ENCODE peak calls at places on chromosomes 1 and 21, in seven cellular contexts. L is astrocyte of the hippocampus; H is activated naive CD8-positive, alpha-beta T cell treated with anti-CD3 and anti-CD28 coated beads, Interleukin-2, amount 10 ng/mL, durations not matched to agents 7 days and 5 days; M is stimulated activated CD4-positive, alpha-beta T cell treated with anti-CD3 and anti-CD28 coated beads, Interleukin-2, amount 100 ng/mL, for 24 hours; G is NCI-H460; Z is EL; O is mesendoderm. I is an unnamed sample.

GRCh38 chr1:12406218-12407021 is 176.6 kb downstream of the VPS13D start:
- DNase-seq in M (no peak), Z (no peak), L (peak; percentile 67), O (peak; percentile 63), H (no peak), G (no peak), I (no peak)

GRCh38 chr1:34740161-34740875 is 14.5 kb upstream of the GJB5 start:
- DNase-seq in H (no peak), G (no peak), Z (no peak), O (peak; percentile 86), M (no peak), L (peak; percentile 48), I (no peak)

GRCh38 chr1:116538527-116538926 is 32.3 kb downstream of the CD58 start:
- DNase-seq in Z (peak; percentile 72), O (no peak), M (no peak), L (peak; percentile 28), H (no peak), G (no peak), I (peak; percentile 70)

GRCh38 chr1:40414331-40414730 is 35.9 kb upstream of the ZFP69B start:
- DNase-seq in H (no peak), Z (no peak), G (no peak), M (no peak), L (no peak), O (no peak), I (no peak)

GRCh38 chr1:64004451-64004850 is 199.0 kb upstream of the UBE2U start:
- DNase-seq in L (peak; percentile 49), Z (peak; percentile 12), H (no peak), G (no peak), M (no peak), O (peak; percentile 58), I (no peak)

GRCh38 chr1:240797050-240797449 is 185.1 kb upstream of the GREM2 start:
- DNase-seq in O (peak; percentile 3), Z (peak; percentile 56), M (no peak), H (no peak), L (peak; percentile 14), G (no peak), I (no peak)

GRCh38 chr1:119260504-119260903 is 108.1 kb upstream of the HAO2 start:
- DNase-seq in O (peak; percentile 13), Z (no peak), L (no peak), G (no peak), M (no peak), H (no peak), I (no peak)

GRCh38 chr1:18149113-18149641 is 41.6 kb downstream of the IGSF21 start:
- DNase-seq in L (peak; percentile 6), G (no peak), O (peak; percentile 38), H (no peak), Z (no peak), M (no peak), I (no peak)

GRCh38 chr1:232611834-232612233 is 18.1 kb downstream of the SIPA1L2 start:
- DNase-seq in Z (no peak), O (peak; percentile 83), M (no peak), G (no peak), L (no peak), H (no peak), I (no peak)

GRCh38 chr1:108125312-108126138 is 74.6 kb downstream of the SLC25A24 start:
- DNase-seq in Z (peak; percentile 69), L (peak; percentile 88), G (peak; percentile 57), M (peak; percentile 51), O (peak; percentile 89), H (peak; percentile 48), I (peak; percentile 81)

GRCh38 chr1:212514782-212515181 is 82.1 kb downstream of the NENF start:
- DNase-seq in O (peak; percentile 68), H (no peak), L (peak; percentile 42), M (no peak), G (no peak), Z (no peak), I (no peak)

GRCh38 chr1:228397966-228398365 is 8.7 kb downstream of the TRIM11 start:
- DNase-seq in G (no peak), L (no peak), Z (no peak), H (no peak), M (no peak), O (no peak), I (peak; percentile 34)

GRCh38 chr1:209432443-209432825 is 151.1 kb upstream of the CAMK1G start:
- DNase-seq in O (no peak), M (no peak), Z (no peak), H (no peak), G (no peak), L (no peak), I (no peak)

GRCh38 chr1:231211005-231211857 is 29.8 kb upstream of the GNPAT start:
- DNase-seq in G (peak; percentile 84), Z (peak; percentile 75), L (peak; percentile 84), H (peak; percentile 94), M (peak; percentile 95), O (peak; percentile 89), I (peak; percentile 96)

GRCh38 chr1:94090761-94091160 is 30.2 kb downstream of the ABCA4 start:
- DNase-seq in O (peak; percentile 87), L (no peak), G (no peak), H (no peak), Z (no peak), M (no peak), I (no peak)

GRCh38 chr1:228511014-228511413 is 23.8 kb downstream of the RNF187 start:
- DNase-seq in H (no peak), L (no peak), Z (no peak), G (no peak), M (no peak), O (no peak), I (no peak)

GRCh38 chr21:26626187-26626586 is 53.1 kb upstream of the CYYR1 start:
- DNase-seq in G (no peak), M (no peak), L (no peak), H (no peak), Z (no peak), O (no peak), I (no peak)

GRCh38 chr1:179867493-179868330 is 9.9 kb downstream of the TOR1AIP2 start:
- DNase-seq in H (peak; percentile 50), G (peak; percentile 68), L (peak; percentile 56), Z (peak; percentile 65), O (peak; percentile 83), M (peak; percentile 50), I (peak; percentile 79)

GRCh38 chr1:150961756-150962155 is 12.9 kb downstream of the CERS2 start:
- DNase-seq in H (no peak), G (no peak), L (no peak), O (no peak), Z (no peak), M (no peak), I (peak; percentile 27)

GRCh38 chr1:228216371-228217320 is 8.8 kb downstream of the OBSCN start:
- DNase-seq in H (no peak), G (no peak), L (no peak), O (no peak), Z (no peak), M (no peak), I (no peak)

GRCh38 chr1:51236548-51237312 is 657 bp downstream of the RNF11 start:
- DNase-seq in L (peak; percentile 65), O (peak; percentile 51), H (peak; percentile 70), M (peak; percentile 47), G (no peak), Z (peak; percentile 45), I (peak; percentile 76)

GRCh38 chr1:209839875-209840491 is 12.2 kb downstream of the UTP25 start:
- DNase-seq in Z (peak; percentile 95), H (no peak), O (peak; percentile 50), G (peak; percentile 89), L (peak; percentile 91), M (peak; percentile 14), I (no peak)